ENCODE peak calls at places on chromosomes 6 and 20, in six cellular contexts. A is AG09309; O is endothelial cell; I is CD8-positive, alpha-beta T cell; S is mucosa of descending colon; T is right lobe of liver. U is an unnamed sample.

GRCh38 chr6:167855825-167856425 is 29.2 kb downstream of the AFDN start:
- DNase-seq in A (peak; percentile 81), O (no peak), I (no peak), S (no peak), T (no peak), U (no peak)

GRCh38 chr20:57509665-57510237 is 15.2 kb downstream of the CTCFL start:
- DNase-seq in A (no peak), O (peak; percentile 52), I (no peak), S (peak; percentile 69), T (no peak), U (peak; percentile 77)

GRCh38 chr6:8906699-8907098 is 471.4 kb upstream of the SLC35B3 start:
- DNase-seq in A (no peak), O (no peak), I (no peak), S (no peak), T (no peak), U (no peak)

GRCh38 chr6:44527191-44527960 is 139.9 kb downstream of the CDC5L start:
- DNase-seq in A (no peak), O (no peak), I (no peak), S (no peak), T (no peak), U (no peak)

GRCh38 chr20:44089987-44090674 is 96.9 kb downstream of the JPH2 start:
- DNase-seq in A (no peak), O (no peak), I (no peak), S (no peak), T (no peak), U (peak; percentile 28)

GRCh38 chr20:60921021-60921622 is 330.9 kb upstream of the CDH4 start:
- DNase-seq in A (no peak), O (no peak), I (no peak), S (peak; percentile 43), T (no peak), U (no peak)

GRCh38 chr20:51258582-51259175 is 235.8 kb upstream of the KCNG1 start:
- DNase-seq in A (no peak), O (no peak), I (no peak), S (no peak), T (no peak), U (peak; percentile 67)

GRCh38 chr6:28710466-28711191 is 184.9 kb downstream of the GPX5 start:
- DNase-seq in A (no peak), O (peak; percentile 28), I (no peak), S (no peak), T (no peak), U (no peak)

GRCh38 chr20:24870876-24871275 is 78.2 kb upstream of the CST7 start:
- DNase-seq in A (no peak), O (no peak), I (no peak), S (no peak), T (no peak), U (no peak)

GRCh38 chr20:6606651-6607050 is 160.8 kb upstream of the BMP2 start:
- DNase-seq in A (no peak), O (no peak), I (no peak), S (no peak), T (no peak), U (no peak)

GRCh38 chr20:44065401-44066340 is 121.3 kb downstream of the JPH2 start:
- DNase-seq in A (no peak), O (no peak), I (peak; percentile 47), S (no peak), T (peak; percentile 46), U (no peak)

GRCh38 chr20:445514-446336 is 16.6 kb downstream of the TBC1D20 start:
- DNase-seq in A (no peak), O (no peak), I (no peak), S (no peak), T (no peak), U (no peak)

GRCh38 chr6:27893059-27893835 is 18.9 kb downstream of the OR2B2 start:
- DNase-seq in A (peak; percentile 93), O (peak; percentile 87), I (peak; percentile 92), S (peak; percentile 90), T (peak; percentile 91), U (peak; percentile 94)

GRCh38 chr6:5270093-5270680 is 8.9 kb downstream of the FARS2 start:
- DNase-seq in A (no peak), O (no peak), I (no peak), S (no peak), T (no peak), U (no peak)

GRCh38 chr6:47353822-47354221 is 44.1 kb upstream of the TNFRSF21 start:
- DNase-seq in A (no peak), O (no peak), I (no peak), S (no peak), T (no peak), U (no peak)

GRCh38 chr6:47352966-47353365 is 43.3 kb upstream of the TNFRSF21 start:
- DNase-seq in A (no peak), O (no peak), I (no peak), S (no peak), T (no peak), U (no peak)

GRCh38 chr6:47355496-47355895 is 45.8 kb upstream of the TNFRSF21 start:
- DNase-seq in A (no peak), O (no peak), I (no peak), S (no peak), T (no peak), U (no peak)

GRCh38 chr6:47349931-47350330 is 40.2 kb upstream of the TNFRSF21 start:
- DNase-seq in A (no peak), O (no peak), I (no peak), S (no peak), T (no peak), U (no peak)

GRCh38 chr6:47352169-47352568 is 42.5 kb upstream of the TNFRSF21 start:
- DNase-seq in A (no peak), O (no peak), I (no peak), S (no peak), T (no peak), U (no peak)
- TF ChIP-seq CTCF in A (peak; percentile 37), O (no peak), I (no peak), S (no peak), T (no peak), U (no peak)

DNA sequence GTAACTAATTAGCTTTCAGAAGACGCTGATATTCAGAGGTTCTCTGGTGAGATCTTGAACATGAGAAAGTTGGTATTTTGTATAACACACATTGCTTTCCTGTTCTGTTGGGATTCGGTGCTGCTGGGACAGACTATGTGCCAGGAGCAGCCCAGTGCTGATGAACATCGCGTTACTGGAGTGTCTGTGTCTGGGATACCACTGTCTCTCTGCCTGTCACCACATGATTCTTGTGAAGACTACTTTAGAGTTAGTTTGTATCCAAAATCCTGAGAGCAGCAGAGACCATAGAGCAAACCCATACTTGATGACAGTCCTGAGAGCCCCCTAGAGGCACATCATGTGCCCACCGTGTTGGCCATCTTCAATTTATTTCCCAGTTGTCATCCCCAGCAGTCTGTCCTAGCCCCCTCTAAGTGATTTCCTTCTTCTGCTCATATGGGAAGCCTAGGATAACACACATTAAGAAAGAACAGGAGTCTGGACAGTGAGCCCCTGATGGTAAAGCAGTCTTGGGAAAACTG is 41.8 kb upstream of the TINAG start:
- DNase-seq in A (no peak), O (peak; percentile 9), I (no peak), S (no peak), T (no peak), U (no peak)
- TF ChIP-seq CTCF in A (no peak), O (peak; percentile 14), I (no peak), S (no peak), T (no peak), U (no peak)

DNA sequence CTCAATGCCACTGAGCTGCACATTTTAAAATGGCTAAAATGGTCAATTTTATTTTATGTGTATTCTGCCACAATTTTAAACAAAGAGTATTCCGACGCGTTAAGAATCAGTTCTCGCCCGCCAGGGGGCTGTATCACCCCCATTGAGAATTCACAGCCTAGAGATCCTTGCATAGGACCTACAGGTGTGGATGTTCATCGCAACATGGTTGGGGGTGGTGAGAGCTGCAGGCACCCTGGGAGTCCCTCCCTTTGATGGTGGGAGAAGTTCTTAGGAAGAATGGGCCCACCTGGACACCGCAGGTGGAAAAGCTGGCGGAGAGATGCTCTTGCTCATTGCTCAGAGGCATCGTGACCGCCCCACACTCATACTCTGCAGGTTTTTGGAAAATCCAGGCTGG is 63.5 kb downstream of the SLC2A10 start:
- DNase-seq in A (no peak), O (no peak), I (no peak), S (no peak), T (no peak), U (no peak)
- TF ChIP-seq CTCF in A (no peak), O (peak; percentile 9), I (no peak), S (no peak), T (peak; percentile 26), U (no peak)

GRCh38 chr6:161429921-161430490 is 156.1 kb upstream of the AGPAT4 start:
- DNase-seq in A (no peak), O (no peak), I (no peak), S (no peak), T (no peak), U (no peak)
- TF ChIP-seq CTCF in A (peak; percentile 44), O (no peak), I (no peak), S (no peak), T (no peak), U (no peak)